ENCODE peak calls at places on chromosomes 11 and 22, in seven cellular contexts. J is Panc1, W is H9, U is ovary, N is cardiac muscle cell, O is mesenchymal stem cell, Z is HCT116. V is an unnamed sample. For H3K9me3 and H3K4me1, the result is how much of the 10 kb centered on the place peaks cover.

GRCh38 chr11:94513091-94513490 is 830 bp downstream of the C11orf97 start:
- DNase-seq in W (no peak), N (no peak), U (no peak), Z (no peak), O (no peak), J (no peak), V (no peak)

GRCh38 chr22:19631899-19632670 is 82.2 kb upstream of the SEPTIN5 start:
- DNase-seq in J (no peak), U (no peak), O (peak), W (peak), N (peak), Z (peak), V (no peak)

GRCh38 chr11:68776442-68777235 is 25.3 kb upstream of the TESMIN start:
- DNase-seq in N (no peak), O (no peak), Z (peak), J (no peak), W (no peak), U (no peak), V (no peak)

GRCh38 chr22:27730649-27731433 is 70.7 kb downstream of the MN1 start:
- DNase-seq in U (no peak), J (no peak), Z (no peak), W (peak), O (no peak), N (no peak), V (no peak)

GRCh38 chr11:126384449-126385070 is 29.1 kb downstream of the ST3GAL4 start:
- DNase-seq in U (no peak), J (no peak), Z (no peak), W (no peak), N (no peak), O (no peak), V (no peak)

GRCh38 chr11:71112454-71112853 is 139.9 kb downstream of the SHANK2 start:
- DNase-seq in J (no peak), U (no peak), Z (no peak), W (peak), N (no peak), O (no peak), V (no peak)

GRCh38 chr11:61756452-61757212 is 4.2 kb downstream of the MYRF start:
- DNase-seq in U (no peak), J (no peak), Z (peak), N (peak), O (peak), W (no peak), V (no peak)

GRCh38 chr11:65442952-65443351 is 20.4 kb downstream of the NEAT1 start:
- DNase-seq in J (no peak), Z (no peak), N (peak), U (no peak), O (peak), W (no peak), V (no peak)

GRCh38 chr22:19759994-19760651 is 455 bp upstream of the TBX1 start:
- DNase-seq in N (no peak), W (no peak), O (no peak), U (no peak), Z (no peak), J (no peak), V (no peak)

GRCh38 chr11:119029340-119030028 is 1.2 kb downstream of the SLC37A4 start:
- DNase-seq in Z (no peak), N (peak), J (no peak), U (peak), W (no peak), O (peak), V (no peak)

GRCh38 chr11:77324508-77324907 is 23.0 kb upstream of the GDPD4 start:
- DNase-seq in Z (no peak), W (no peak), O (peak), N (no peak), J (no peak), U (no peak), V (no peak)

GRCh38 chr11:94574193-94574961 is 7.2 kb downstream of the PIWIL4 start:
- DNase-seq in U (peak), O (peak), N (peak), W (no peak), J (no peak), Z (no peak), V (no peak)

GRCh38 chr11:65427691-65428577 is 5.3 kb downstream of the NEAT1 start:
- DNase-seq in O (peak), W (peak), Z (peak), N (peak), J (no peak), U (no peak), V (no peak)

GRCh38 chr22:41362615-41363014 is 19.1 kb upstream of the TEF start:
- DNase-seq in Z (no peak), N (no peak), O (no peak), J (no peak), U (no peak), W (no peak), V (no peak)

GRCh38 chr11:79209540-79210266 is 231.1 kb downstream of the TENM4 start:
- DNase-seq in U (no peak), W (no peak), Z (no peak), O (no peak), J (no peak), N (no peak), V (no peak)

GRCh38 chr22:37366601-37367000 is 60.7 kb downstream of the ELFN2 start:
- DNase-seq in N (no peak), U (no peak), W (no peak), Z (no peak), J (no peak), O (no peak), V (no peak)

GRCh38 chr22:48821346-48822186 is 1006.1 kb downstream of the BRD1 start:
- DNase-seq in J (no peak), Z (no peak), W (no peak), O (no peak), U (no peak), N (no peak), V (no peak)

GRCh38 chr22:48822278-48823233 is 1005.1 kb downstream of the BRD1 start:
- DNase-seq in U (no peak), O (no peak), J (no peak), W (no peak), N (no peak), Z (no peak), V (no peak)

GRCh38 chr22:48820481-48821345 is 1007.0 kb downstream of the BRD1 start:
- DNase-seq in J (no peak), W (no peak), U (no peak), Z (no peak), N (no peak), O (no peak), V (no peak)

GRCh38 chr22:48819232-48819631 is 1008.4 kb downstream of the BRD1 start:
- DNase-seq in J (no peak), N (no peak), O (no peak), U (no peak), Z (no peak), W (no peak), V (no peak)

DNA sequence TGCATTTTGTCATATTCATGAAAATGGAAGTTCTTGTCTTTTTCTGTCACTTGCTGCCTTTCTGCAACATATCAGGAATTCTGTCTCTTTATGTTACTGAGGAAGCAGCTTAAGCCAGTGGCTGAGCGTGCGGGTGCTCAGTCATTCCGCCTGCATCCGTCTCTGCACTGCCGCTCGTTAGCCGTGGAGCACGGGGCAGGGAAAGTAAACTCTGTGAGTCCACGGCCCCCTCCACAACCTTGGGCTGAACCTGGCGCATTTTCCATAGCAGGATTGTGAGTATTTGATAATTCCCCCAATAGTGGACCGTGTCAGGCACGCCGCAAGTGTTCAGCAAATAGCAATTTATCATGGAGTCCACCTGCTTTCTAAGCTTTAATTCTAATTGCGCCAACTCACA is 1007.7 kb downstream of the BRD1 start:
- DNase-seq in J (no peak), O (no peak), Z (no peak), U (no peak), W (no peak), N (no peak), V (no peak)
- H3K9me3 ChIP-seq in J (under half), O (under half), Z (under half), U (under half), W (under half), N (under half), V (under half)

GRCh38 chr22:31122196-31122531 is 602 bp upstream of the INPP5J start:
- DNase-seq in O (no peak), W (no peak), N (no peak), J (no peak), Z (no peak), U (no peak), V (no peak)

GRCh38 chr22:31119026-31119717 is 3.6 kb upstream of the INPP5J start:
- DNase-seq in O (no peak), U (no peak), Z (no peak), N (no peak), J (no peak), W (no peak), V (no peak)

GRCh38 chr22:31120230-31120629 is 2.5 kb upstream of the INPP5J start:
- DNase-seq in W (no peak), Z (no peak), N (no peak), U (no peak), O (no peak), J (no peak), V (no peak)

GRCh38 chr22:31121403-31121802 is 1.4 kb upstream of the INPP5J start:
- DNase-seq in Z (no peak), N (no peak), J (no peak), W (no peak), U (no peak), O (no peak), V (no peak)

GRCh38 chr22:31120642-31121041 is 2.1 kb upstream of the INPP5J start:
- DNase-seq in J (no peak), Z (no peak), U (no peak), W (no peak), N (no peak), O (no peak), V (no peak)
- H3K4me1 ChIP-seq in J (under half), Z (under half), U (under half), W (under half), N (under half), O (under half), V (under half)

GRCh38 chr11:50394017-50394416 is 361.3 kb downstream of the OR4C45 start:
- DNase-seq in J (no peak), N (no peak), Z (no peak), U (no peak), W (no peak), O (no peak), V (no peak)
- H3K9me3 ChIP-seq in J (under half), N (under half), Z (half or more), U (under half), W (half or more), O (half or more), V (under half)

GRCh38 chr22:44143117-44143495 is 37.6 kb upstream of the PARVG start:
- DNase-seq in N (no peak), U (no peak), J (no peak), W (no peak), Z (no peak), O (no peak), V (no peak)
- H3K4me1 ChIP-seq in N (under half), U (under half), J (under half), W (under half), Z (under half), O (under half), V (under half)

DNA sequence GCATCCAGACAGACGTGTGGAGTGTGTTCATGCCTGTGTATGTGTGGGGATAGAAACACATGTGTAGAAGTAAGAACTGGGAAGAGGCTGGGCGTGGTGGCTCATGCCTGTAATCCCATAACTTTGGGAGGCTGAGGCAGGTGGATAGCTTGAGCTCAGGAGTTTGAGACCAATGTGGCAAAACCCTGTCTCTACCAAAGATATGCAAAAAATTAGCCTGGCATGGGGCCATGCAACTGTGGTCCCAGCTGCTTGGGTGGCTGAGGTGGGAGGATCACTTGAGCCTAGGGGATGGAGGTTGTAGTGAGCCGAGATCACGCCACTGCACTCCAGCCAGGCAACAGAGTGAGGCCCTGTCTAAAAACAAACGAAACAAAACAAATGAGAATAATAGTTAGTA is 1166.6 kb downstream of the TBC1D22A start:
- DNase-seq in J (no peak), N (no peak), U (no peak), O (no peak), Z (no peak), W (no peak), V (no peak)
- H3K9me3 ChIP-seq in J (under half), N (under half), U (under half), O (under half), Z (under half), W (under half), V (under half)

DNA sequence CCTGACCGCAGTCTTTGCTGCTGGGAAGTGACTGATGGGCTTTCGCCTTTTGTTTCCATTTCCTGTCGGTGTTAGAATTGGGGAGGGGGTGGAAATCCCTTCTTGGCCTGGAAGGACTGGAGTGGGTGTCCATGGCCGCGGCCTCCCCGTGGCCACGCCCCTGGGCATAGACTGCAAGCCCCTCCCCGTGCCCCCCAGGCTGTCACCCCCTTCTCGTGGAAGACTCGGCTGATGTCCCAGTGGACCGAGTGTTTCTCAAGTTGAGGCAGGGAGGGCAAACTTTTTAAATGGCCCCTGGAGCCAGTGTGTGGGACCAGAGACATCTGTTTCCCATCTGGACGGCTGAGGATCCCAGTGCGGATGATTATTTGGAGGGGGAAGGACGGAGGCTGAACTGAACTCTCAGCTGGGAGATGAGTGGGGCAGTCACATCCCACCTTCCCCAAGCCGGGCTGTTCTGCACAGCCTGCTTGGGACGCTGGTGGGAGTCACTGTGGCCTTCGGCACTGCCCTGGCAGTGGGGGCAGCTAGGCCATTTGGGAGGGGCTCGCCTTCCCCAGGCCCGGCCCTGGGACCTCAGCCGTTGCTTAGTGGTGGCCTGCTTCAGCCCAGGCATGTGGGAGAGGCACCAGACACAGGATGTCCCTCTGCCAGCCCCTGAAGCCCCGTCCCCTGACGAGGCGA is 1.6 kb downstream of the CD81 start:
- DNase-seq in O (peak), W (no peak), N (peak), J (no peak), U (peak), Z (no peak), V (no peak)
- H3K4me1 ChIP-seq in O (half or more), W (under half), N (under half), J (under half), U (under half), Z (half or more), V (under half)

GRCh38 chr11:28133146-28133545 is 25.0 kb downstream of the METTL15 start:
- DNase-seq in Z (no peak), O (no peak), J (no peak), W (no peak), U (no peak), N (peak), V (no peak)

GRCh38 chr11:28139848-28140415 is 31.7 kb downstream of the METTL15 start:
- DNase-seq in N (no peak), O (no peak), Z (no peak), W (no peak), J (no peak), U (no peak), V (no peak)

GRCh38 chr11:28142724-28143123 is 34.5 kb downstream of the METTL15 start:
- DNase-seq in J (no peak), W (no peak), N (peak), O (no peak), U (no peak), Z (no peak), V (no peak)

GRCh38 chr11:28140689-28141455 is 32.7 kb downstream of the METTL15 start:
- DNase-seq in Z (peak), O (no peak), W (no peak), J (no peak), U (no peak), N (no peak), V (no peak)

DNA sequence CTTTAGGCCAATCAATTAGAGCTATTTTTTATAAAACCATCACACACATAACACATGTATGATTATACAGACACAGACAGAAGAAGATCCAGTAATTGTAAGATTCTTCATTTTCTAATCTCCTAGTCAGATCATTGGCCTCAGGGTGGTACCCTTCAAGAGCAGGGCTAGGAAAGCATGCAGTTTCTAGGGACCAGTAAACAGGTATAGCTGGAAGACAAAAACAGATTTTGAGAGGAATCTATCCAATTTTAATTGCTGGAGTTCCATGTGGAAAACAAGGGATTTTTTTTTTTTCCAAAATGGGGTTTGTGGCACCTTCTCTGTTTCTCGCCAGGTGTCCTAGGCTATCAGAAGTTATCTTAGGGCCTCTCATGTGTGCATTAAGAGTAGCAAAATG is 29.6 kb downstream of the METTL15 start:
- DNase-seq in J (no peak), N (no peak), W (no peak), Z (no peak), O (no peak), U (no peak), V (no peak)
- H3K9me3 ChIP-seq in J (under half), N (under half), W (under half), Z (under half), O (half or more), U (under half), V (under half)

DNA sequence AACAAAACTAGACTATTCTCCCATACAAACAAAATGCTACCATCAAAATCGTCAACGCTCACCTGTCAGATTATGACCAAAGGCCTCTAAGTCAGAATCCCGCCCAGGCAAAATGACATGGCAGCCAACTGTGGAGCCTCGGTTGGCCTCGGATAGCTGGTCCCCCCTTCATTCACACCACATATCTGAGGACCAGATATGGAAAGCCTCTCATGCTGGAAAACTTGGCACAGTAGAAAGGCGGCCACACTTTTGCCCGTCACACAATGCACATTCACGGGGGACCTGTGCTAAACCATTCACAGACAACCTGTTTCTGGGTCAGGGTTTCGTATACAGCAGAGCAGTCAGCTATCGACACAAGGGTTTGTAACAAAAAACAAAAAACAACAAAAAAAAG is 11.2 kb downstream of the MAPK1 start:
- DNase-seq in Z (no peak), N (no peak), O (no peak), J (no peak), U (no peak), W (no peak), V (no peak)
- H3K4me1 ChIP-seq in Z (under half), N (under half), O (under half), J (under half), U (under half), W (under half), V (half or more)

DNA sequence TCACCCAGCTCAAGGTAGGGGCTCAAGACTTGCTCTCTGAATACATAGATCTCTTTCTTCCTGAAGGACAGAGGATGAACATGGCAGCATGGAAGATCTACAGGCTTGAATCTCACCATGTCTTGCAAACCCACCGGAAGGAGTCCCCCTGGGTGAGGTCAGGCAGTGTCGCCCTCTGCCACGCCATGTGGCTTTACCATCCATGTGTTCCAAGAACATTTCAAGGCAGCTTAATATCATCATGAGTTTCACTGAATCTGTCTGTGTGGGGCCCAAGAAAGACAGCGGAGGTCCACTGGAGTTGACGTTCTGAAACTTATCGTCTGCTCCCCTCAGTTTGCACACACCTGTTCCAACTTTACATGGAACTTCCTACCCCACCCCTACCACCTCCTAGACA is 1202.6 kb downstream of the TBC1D22A start:
- DNase-seq in J (no peak), U (no peak), N (no peak), O (no peak), Z (no peak), W (no peak), V (no peak)
- H3K9me3 ChIP-seq in J (under half), U (under half), N (under half), O (under half), Z (under half), W (under half), V (under half)

V was measured in thoracic aorta.